ENCODE peak calls at places on chromosomes 7 and 10, in five cellular contexts. U is GM13977, S is SK-N-SH, J is thyroid gland, M is tibial artery. R is an unnamed sample.

GRCh38 chr10:35005868-35006267 is 84.3 kb downstream of the CUL2 start:
- DNase-seq in M (no peak), J (no peak), U (no peak), S (no peak), R (no peak)

GRCh38 chr10:93390691-93391090 is 91.4 kb downstream of the MYOF start:
- DNase-seq in S (no peak), U (no peak), J (no peak), M (no peak), R (no peak)

GRCh38 chr10:91409069-91409868 is 875 bp upstream of the HECTD2 start:
- DNase-seq in U (peak), J (peak), M (peak), S (peak), R (peak)

GRCh38 chr10:87504667-87505365 is at the start of gene MINPP1:
- DNase-seq in S (peak), U (peak), J (peak), M (peak), R (peak)

GRCh38 chr10:5947471-5948207 is 29.7 kb downstream of the IL15RA start:
- DNase-seq in M (no peak), U (no peak), S (peak), J (no peak), R (no peak)

GRCh38 chr10:60892571-60892970 is 51.4 kb downstream of the RHOBTB1 start:
- DNase-seq in S (no peak), U (no peak), J (no peak), M (no peak), R (no peak)

GRCh38 chr10:1624240-1624639 is 113.1 kb downstream of the ADARB2 start:
- DNase-seq in U (no peak), J (no peak), M (no peak), S (no peak), R (no peak)

GRCh38 chr10:69879628-69880257 is 78.0 kb downstream of the COL13A1 start:
- DNase-seq in S (no peak), U (no peak), J (no peak), M (no peak), R (no peak)

GRCh38 chr10:3886191-3886590 is 101.2 kb upstream of the KLF6 start:
- DNase-seq in M (no peak), J (no peak), U (no peak), S (peak), R (peak)

GRCh38 chr7:139598642-139599041 is 75.2 kb downstream of the CLEC2L start:
- DNase-seq in J (peak), M (no peak), S (no peak), U (no peak), R (no peak)
- TF ChIP-seq CTCF in J (no peak), M (no peak), S (no peak), U (no peak), R (no peak)

GRCh38 chr7:149615690-149616270 is 118.2 kb upstream of the ZNF746 start:
- DNase-seq in S (peak), J (no peak), M (no peak), U (no peak), R (no peak)
- TF ChIP-seq CTCF in S (peak), J (no peak), M (no peak), U (no peak), R (no peak)

DNA sequence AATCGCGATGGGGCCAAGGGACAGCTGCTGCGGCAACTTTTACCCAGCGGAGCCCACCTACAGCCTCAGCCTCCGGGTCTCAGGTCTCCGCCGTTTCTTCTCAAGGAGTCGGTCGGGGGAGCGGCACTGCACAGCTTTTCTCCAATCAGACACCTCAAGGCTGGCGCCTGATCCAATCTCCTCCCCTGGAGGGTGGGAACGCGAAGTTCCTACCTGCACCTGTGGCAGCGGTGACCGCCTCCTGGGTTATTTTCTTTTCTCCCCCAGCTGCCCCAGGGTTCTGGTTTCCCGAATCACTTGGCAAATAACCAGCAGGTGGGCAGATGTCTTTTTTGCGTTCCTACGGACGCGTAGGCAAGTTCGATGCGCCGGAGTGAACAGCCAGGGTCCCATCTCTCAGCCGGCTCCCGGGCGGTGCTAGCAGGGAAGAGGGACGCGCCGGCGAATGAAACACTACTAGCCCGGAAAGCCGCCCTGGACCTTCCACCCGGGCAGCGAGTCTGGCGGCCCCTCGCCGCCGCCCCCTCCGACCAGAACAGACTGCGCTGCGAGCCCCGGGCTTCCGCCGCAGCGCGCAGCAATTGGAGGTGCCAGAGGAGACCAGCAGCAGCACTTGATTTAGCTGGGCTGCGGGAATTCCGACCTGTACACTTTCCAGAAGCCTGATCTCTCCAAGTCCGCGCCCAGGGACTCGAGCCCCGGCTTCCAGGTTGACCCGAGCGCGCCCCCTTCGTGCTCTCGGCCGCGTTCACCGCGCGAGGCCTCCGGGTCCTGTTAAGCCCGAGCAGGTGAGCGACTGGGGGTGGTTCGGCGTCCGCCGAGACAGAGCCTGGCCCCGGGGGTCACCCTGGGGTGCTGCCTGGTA is at the start of gene PRR15:
- DNase-seq in J (peak), U (peak), M (peak), S (peak), R (no peak)
- TF ChIP-seq CTCF in J (no peak), U (no peak), M (no peak), S (peak), R (no peak)

GRCh38 chr10:97238855-97239254 is 53.1 kb upstream of the SLIT1 start:
- DNase-seq in J (no peak), U (no peak), M (no peak), S (no peak), R (no peak)

GRCh38 chr10:97230146-97230545 is 44.4 kb upstream of the SLIT1 start:
- DNase-seq in S (no peak), J (no peak), M (no peak), U (no peak), R (no peak)

GRCh38 chr10:97235353-97235752 is 49.6 kb upstream of the SLIT1 start:
- DNase-seq in S (no peak), J (no peak), M (no peak), U (no peak), R (no peak)

GRCh38 chr10:97229322-97229721 is 43.6 kb upstream of the SLIT1 start:
- DNase-seq in M (no peak), J (no peak), S (no peak), U (no peak), R (no peak)

DNA sequence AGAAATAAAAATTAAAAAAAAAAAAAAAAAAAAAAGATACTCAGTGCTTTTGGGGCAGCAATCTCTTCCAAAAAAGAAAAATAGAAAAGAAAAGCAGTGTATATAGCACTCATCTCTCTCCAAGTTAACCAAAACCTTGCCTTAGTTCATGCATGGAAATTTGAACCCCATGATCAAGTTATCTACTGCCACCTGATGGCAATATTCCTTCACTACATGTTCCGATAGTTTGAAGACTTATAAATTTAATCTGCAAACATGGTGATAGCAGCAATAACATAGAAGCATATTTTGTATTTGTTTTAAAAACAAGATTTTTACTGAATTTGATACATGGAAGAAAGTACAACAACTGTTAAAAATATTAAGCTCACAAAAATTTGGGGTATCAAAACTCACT is 48.6 kb upstream of the SLIT1 start:
- DNase-seq in M (no peak), J (no peak), U (peak), S (peak), R (no peak)
- TF ChIP-seq CTCF in M (peak), J (peak), U (peak), S (peak), R (peak)

DNA sequence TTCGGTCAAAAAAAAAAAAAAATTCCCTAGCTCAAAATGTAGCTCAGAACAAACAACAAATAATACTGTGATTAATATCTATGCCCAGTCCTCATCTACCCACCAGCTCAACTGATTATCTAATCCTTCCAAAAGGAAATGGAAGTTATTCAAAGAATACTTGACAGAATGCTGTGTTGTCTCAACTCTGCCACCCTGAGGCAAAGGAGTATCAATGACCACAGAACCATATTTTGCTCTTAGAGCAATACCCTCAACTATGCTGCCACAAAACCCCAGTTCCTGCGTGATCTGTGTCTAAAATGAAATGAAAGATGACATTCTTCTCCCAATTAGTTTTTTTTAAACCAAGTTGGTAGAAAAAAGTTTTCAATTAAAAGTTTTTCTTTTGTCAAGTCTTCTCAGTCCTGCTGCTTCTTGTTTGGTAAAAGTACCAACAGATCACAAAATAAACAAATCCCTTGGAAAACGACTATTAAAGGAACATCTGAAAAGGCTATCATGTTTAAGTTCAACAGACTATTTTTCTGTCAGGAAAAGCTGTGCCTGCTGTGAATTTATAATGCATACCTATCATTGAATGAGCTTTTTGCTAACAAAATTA is 21.6 kb downstream of the RBM28 start:
- DNase-seq in U (no peak), M (no peak), S (peak), J (no peak), R (no peak)
- TF ChIP-seq CTCF in U (peak), M (no peak), S (peak), J (peak), R (no peak)

GRCh38 chr10:26438534-26439269 is 561 bp downstream of the APBB1IP start:
- DNase-seq in U (peak), M (peak), J (peak), S (peak), R (peak)
- TF ChIP-seq CTCF in U (no peak), M (no peak), J (no peak), S (no peak), R (no peak)

GRCh38 chr10:132939957-132940790 is 2.2 kb downstream of the CFAP46 start:
- DNase-seq in S (peak), U (peak), M (no peak), J (no peak), R (no peak)
- TF ChIP-seq CTCF in S (peak), U (peak), M (peak), J (peak), R (peak)

GRCh38 chr7:42928754-42929153 is 3.2 kb downstream of the PSMA2 start:
- DNase-seq in J (no peak), S (no peak), M (no peak), U (no peak), R (no peak)

GRCh38 chr7:42926204-42926603 is 5.8 kb downstream of the PSMA2 start:
- DNase-seq in S (no peak), U (no peak), M (no peak), J (no peak), R (no peak)

GRCh38 chr7:42924223-42924877 is 7.6 kb downstream of the PSMA2 start:
- DNase-seq in U (no peak), M (no peak), J (no peak), S (no peak), R (no peak)

GRCh38 chr7:42922017-42922753 is 9.8 kb downstream of the PSMA2 start:
- DNase-seq in J (no peak), U (no peak), S (no peak), M (no peak), R (no peak)

GRCh38 chr7:42925630-42926029 is 6.3 kb downstream of the PSMA2 start:
- DNase-seq in U (no peak), M (no peak), J (no peak), S (no peak), R (no peak)
- TF ChIP-seq CTCF in U (no peak), M (no peak), J (no peak), S (no peak), R (no peak)

R was measured in left lung.